ENCODE peak calls at places on chromosomes 13 and 19, in six cellular contexts. W, R, T, F, Q and N are unnamed samples.

GRCh38 chr13:49681837-49682236 is 9.4 kb downstream of the EBPL start:
- DNase-seq in Q (no peak), R (no peak), T (no peak), F (no peak), W (no peak), N (no peak)

GRCh38 chr13:21071894-21072293 is 10.5 kb upstream of the LATS2 start:
- DNase-seq in Q (no peak), F (no peak), T (no peak), R (no peak), W (no peak), N (no peak)

GRCh38 chr13:48319458-48320395 is 16.2 kb downstream of the RB1 start:
- DNase-seq in F (no peak), T (no peak), R (no peak), W (peak), Q (no peak), N (no peak)

GRCh38 chr19:4403005-4403761 is 743 bp downstream of the CHAF1A start:
- DNase-seq in Q (no peak), W (no peak), F (no peak), R (no peak), T (no peak), N (no peak)

GRCh38 chr19:38683393-38684077 is 36.1 kb downstream of the ACTN4 start:
- DNase-seq in T (peak), R (peak), F (peak), Q (peak), W (peak), N (peak)

GRCh38 chr13:110402301-110403069 is 95.4 kb downstream of the COL4A2 start:
- DNase-seq in W (no peak), R (no peak), F (no peak), Q (no peak), T (no peak), N (no peak)

GRCh38 chr13:110363009-110363408 is 55.9 kb downstream of the COL4A2 start:
- DNase-seq in W (no peak), F (no peak), T (no peak), R (no peak), Q (no peak), N (no peak)

GRCh38 chr19:30666301-30666803 is 294.2 kb downstream of the ZNF536 start:
- DNase-seq in R (peak), F (peak), T (no peak), Q (peak), W (no peak), N (peak)

GRCh38 chr19:45494261-45494916 is 2.5 kb downstream of the RTN2 start:
- DNase-seq in F (no peak), T (no peak), Q (no peak), R (no peak), W (no peak), N (no peak)

GRCh38 chr13:19852766-19853165 is 10.7 kb downstream of the ZMYM5 start:
- DNase-seq in W (no peak), Q (no peak), R (no peak), T (no peak), F (no peak), N (no peak)